ENCODE peak calls at places on chromosomes 12 and 14, in seven cellular contexts. V is endothelial cell, X is fibroblast of pulmonary artery, E is stomach, B is AG10803, N is lower leg skin, U is mammary epithelial cell. J is an unnamed sample.

GRCh38 chr14:104346608-104347007 is 208.2 kb downstream of the KIF26A start:
- DNase-seq in V (no peak), X (no peak), E (peak), B (no peak), N (peak), U (no peak), J (no peak)

GRCh38 chr14:59085207-59085739 is 103.2 kb upstream of the DAAM1 start:
- DNase-seq in V (no peak), X (no peak), E (no peak), B (no peak), N (no peak), U (peak), J (no peak)

GRCh38 chr12:51413149-51413548 is 11.5 kb upstream of the SLC4A8 start:
- DNase-seq in V (no peak), X (no peak), E (no peak), B (no peak), N (no peak), U (no peak), J (no peak)

GRCh38 chr12:30882706-30883105 is 43.8 kb upstream of the TSPAN11 start:
- DNase-seq in V (no peak), X (no peak), E (no peak), B (peak), N (no peak), U (no peak), J (no peak)

GRCh38 chr12:6383572-6384498 is at the start of gene LTBR:
- DNase-seq in V (peak), X (peak), E (peak), B (peak), N (peak), U (peak), J (peak)

GRCh38 chr12:75683220-75683619 is 171.8 kb upstream of the KRR1 start:
- DNase-seq in V (no peak), X (no peak), E (no peak), B (no peak), N (no peak), U (no peak), J (no peak)

GRCh38 chr12:45184145-45184958 is 31.5 kb upstream of the ANO6 start:
- DNase-seq in V (no peak), X (no peak), E (no peak), B (peak), N (no peak), U (no peak), J (no peak)

GRCh38 chr14:35989736-35990135 is 163.6 kb downstream of the BRMS1L start:
- DNase-seq in V (no peak), X (no peak), E (no peak), B (no peak), N (no peak), U (no peak), J (no peak)

GRCh38 chr12:55683676-55684075 is 24.0 kb downstream of the ITGA7 start:
- DNase-seq in V (no peak), X (no peak), E (no peak), B (no peak), N (peak), U (no peak), J (no peak)

GRCh38 chr12:82182601-82183000 is 175.6 kb downstream of the CCDC59 start:
- DNase-seq in V (no peak), X (no peak), E (no peak), B (peak), N (no peak), U (peak), J (no peak)

GRCh38 chr12:29157486-29157946 is 8.4 kb downstream of the FAR2 start:
- DNase-seq in V (no peak), X (peak), E (no peak), B (peak), N (no peak), U (peak), J (no peak)

GRCh38 chr12:46494424-46494823 is 121.9 kb upstream of the SLC38A2 start:
- DNase-seq in V (no peak), X (peak), E (no peak), B (peak), N (no peak), U (no peak), J (no peak)

GRCh38 chr12:18411453-18411852 is 150.1 kb downstream of the PIK3C2G start:
- DNase-seq in V (no peak), X (no peak), E (no peak), B (no peak), N (no peak), U (no peak), J (no peak)

GRCh38 chr14:96959992-96960391 is 162.8 kb downstream of the VRK1 start:
- DNase-seq in V (no peak), X (no peak), E (no peak), B (no peak), N (peak), U (no peak), J (no peak)

GRCh38 chr12:96053476-96054261 is 18.3 kb upstream of the LTA4H start:
- DNase-seq in V (no peak), X (no peak), E (no peak), B (no peak), N (peak), U (no peak), J (no peak)

GRCh38 chr12:5379737-5380496 is 52.0 kb upstream of the NTF3 start:
- DNase-seq in V (no peak), X (no peak), E (no peak), B (no peak), N (no peak), U (peak), J (no peak)

GRCh38 chr14:102392506-102392905 is 29.8 kb downstream of the TECPR2 start:
- DNase-seq in V (no peak), X (no peak), E (no peak), B (peak), N (no peak), U (no peak), J (no peak)

GRCh38 chr12:124713436-124714082 is 146.1 kb upstream of the NCOR2 start:
- DNase-seq in V (no peak), X (peak), E (peak), B (peak), N (no peak), U (no peak), J (peak)

GRCh38 chr12:124700810-124701594 is 133.6 kb upstream of the NCOR2 start:
- DNase-seq in V (no peak), X (peak), E (peak), B (peak), N (no peak), U (no peak), J (no peak)

GRCh38 chr12:122449317-122449716 is 26.8 kb upstream of the CLIP1 start:
- DNase-seq in V (no peak), X (peak), E (no peak), B (peak), N (no peak), U (peak), J (no peak)

GRCh38 chr12:68915055-68915454 is 17.9 kb downstream of the CPM start:
- DNase-seq in V (no peak), X (peak), E (no peak), B (peak), N (no peak), U (peak), J (no peak)

GRCh38 chr12:124636138-124636968 is 68.9 kb upstream of the NCOR2 start:
- DNase-seq in V (no peak), X (peak), E (peak), B (peak), N (peak), U (peak), J (no peak)

GRCh38 chr12:5768171-5768879 is 176.7 kb downstream of the ANO2 start:
- DNase-seq in V (no peak), X (no peak), E (peak), B (no peak), N (no peak), U (no peak), J (no peak)

GRCh38 chr12:84779169-84779568 is 133.4 kb downstream of the SLC6A15 start:
- DNase-seq in V (no peak), X (no peak), E (no peak), B (no peak), N (no peak), U (no peak), J (no peak)
- TF ChIP-seq CTCF in V (no peak), X (no peak), E (no peak), B (no peak), N (no peak), U (no peak), J (no peak)

DNA sequence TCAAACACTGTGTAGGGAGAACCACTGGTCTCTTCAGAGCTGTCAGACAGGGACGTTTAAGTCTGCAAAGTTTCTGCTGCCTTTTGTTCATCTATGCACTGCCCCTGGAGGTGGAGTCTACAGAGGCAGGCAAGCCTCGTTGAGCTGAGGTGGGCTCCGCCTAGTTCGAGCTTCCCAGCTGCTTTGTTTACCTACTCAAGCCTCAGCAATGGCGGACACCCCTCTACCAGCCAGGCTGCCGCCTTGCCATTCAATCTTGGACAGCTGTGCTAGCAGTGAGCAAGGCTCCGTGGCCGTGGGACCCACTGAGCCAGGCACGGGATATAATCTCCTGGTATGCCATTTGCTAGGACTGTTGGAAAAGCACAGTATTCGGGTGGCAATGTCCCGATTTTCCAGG is 24.6 kb upstream of the YBX3 start:
- DNase-seq in V (no peak), X (no peak), E (no peak), B (no peak), N (no peak), U (no peak), J (no peak)
- TF ChIP-seq CTCF in V (no peak), X (no peak), E (no peak), B (no peak), N (no peak), U (no peak), J (no peak)

GRCh38 chr12:86838264-86838663 is 582.1 kb upstream of the MGAT4C start:
- DNase-seq in V (no peak), X (no peak), E (no peak), B (no peak), N (no peak), U (no peak), J (no peak)

GRCh38 chr12:86837246-86837645 is 581.1 kb upstream of the MGAT4C start:
- DNase-seq in V (no peak), X (no peak), E (no peak), B (no peak), N (no peak), U (no peak), J (no peak)

GRCh38 chr12:86834217-86834616 is 578.0 kb upstream of the MGAT4C start:
- DNase-seq in V (no peak), X (no peak), E (no peak), B (no peak), N (no peak), U (no peak), J (no peak)

DNA sequence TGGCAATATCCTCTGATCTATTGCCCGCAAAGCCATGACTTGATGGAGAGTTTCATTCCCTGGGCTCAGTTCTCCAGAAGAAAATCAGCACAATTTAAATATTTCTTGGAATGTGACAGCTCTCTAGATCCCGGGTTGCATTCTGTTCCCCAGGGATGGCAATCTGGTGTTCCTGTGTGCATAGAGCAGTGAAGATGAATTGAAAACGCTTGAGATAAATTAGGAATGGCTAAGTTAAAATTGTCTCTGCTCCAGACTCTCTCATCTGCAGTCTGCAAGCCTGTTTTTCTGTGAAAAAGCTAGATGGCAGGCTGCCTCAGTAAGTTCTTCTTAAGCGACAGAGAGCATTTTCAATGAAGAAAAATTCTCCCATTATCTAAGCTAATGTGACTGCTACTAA is 582.5 kb upstream of the MGAT4C start:
- DNase-seq in V (no peak), X (peak), E (no peak), B (no peak), N (no peak), U (no peak), J (no peak)
- TF ChIP-seq CTCF in V (no peak), X (peak), E (no peak), B (no peak), N (no peak), U (no peak), J (no peak)

GRCh38 chr12:103771466-103771865 is 69.6 kb downstream of the NT5DC3 start:
- DNase-seq in V (peak), X (peak), E (peak), B (peak), N (no peak), U (no peak), J (no peak)
- TF ChIP-seq CTCF in V (peak), X (peak), E (peak), B (peak), N (no peak), U (peak), J (peak)

DNA sequence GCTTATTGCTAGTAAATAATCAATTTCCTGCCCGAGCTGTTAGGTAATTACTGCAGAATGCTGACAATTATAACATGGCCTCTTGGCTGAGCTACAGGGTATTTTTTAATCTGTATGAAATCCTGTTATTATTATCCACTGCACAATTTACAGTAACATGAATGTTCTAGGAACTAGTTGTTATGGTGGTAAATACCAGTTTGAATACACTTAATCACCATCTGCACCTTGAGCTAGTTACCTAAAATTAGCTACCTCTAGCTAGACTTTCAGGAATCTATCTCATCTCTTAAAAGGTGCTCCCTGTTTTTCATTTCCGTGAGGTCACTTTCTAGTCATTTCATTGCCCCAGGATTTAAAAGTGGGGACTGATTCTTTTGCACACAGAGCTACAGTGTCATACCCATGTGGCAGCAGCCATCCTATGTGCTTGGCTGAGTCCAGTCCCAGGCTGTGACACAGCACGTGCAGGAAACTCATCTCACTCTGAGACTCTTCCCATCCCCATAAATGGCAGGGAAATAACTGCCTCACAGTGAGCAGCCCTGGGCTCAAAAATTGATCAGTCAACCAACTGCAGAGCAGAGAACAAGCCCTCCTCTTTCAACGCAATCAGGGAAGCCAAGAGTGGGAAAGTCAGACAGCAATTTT is 37.6 kb downstream of the DCP1B start:
- DNase-seq in V (no peak), X (no peak), E (no peak), B (no peak), N (no peak), U (no peak), J (no peak)
- TF ChIP-seq CTCF in V (no peak), X (no peak), E (no peak), B (no peak), N (no peak), U (no peak), J (no peak)

GRCh38 chr12:19895609-19896008 is 456.3 kb downstream of the AEBP2 start:
- DNase-seq in V (no peak), X (no peak), E (no peak), B (no peak), N (no peak), U (no peak), J (no peak)

GRCh38 chr12:19894803-19895202 is 455.5 kb downstream of the AEBP2 start:
- DNase-seq in V (no peak), X (peak), E (no peak), B (no peak), N (no peak), U (peak), J (peak)

GRCh38 chr12:19892186-19892585 is 452.9 kb downstream of the AEBP2 start:
- DNase-seq in V (no peak), X (no peak), E (no peak), B (peak), N (no peak), U (no peak), J (no peak)

GRCh38 chr12:19894049-19894448 is 454.8 kb downstream of the AEBP2 start:
- DNase-seq in V (no peak), X (peak), E (no peak), B (peak), N (no peak), U (peak), J (peak)

DNA sequence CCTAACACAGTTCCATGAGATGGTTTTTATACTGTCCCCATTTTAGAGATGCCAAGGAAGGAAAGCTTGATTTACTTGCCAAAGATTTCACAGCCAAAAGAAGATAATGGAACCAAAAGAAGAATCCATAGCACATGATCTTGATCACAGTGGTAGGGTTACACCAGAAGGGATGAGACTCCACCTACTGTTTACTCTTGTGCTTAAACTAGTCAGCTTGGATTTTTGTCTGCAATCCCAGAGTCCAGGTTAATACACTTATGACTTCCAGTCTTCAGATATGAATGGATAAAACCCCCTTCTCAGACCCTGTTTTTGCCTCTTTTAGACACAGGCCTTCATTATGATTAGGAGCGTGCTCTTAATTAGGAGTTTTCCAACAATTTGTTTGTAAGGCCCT is 454.2 kb downstream of the AEBP2 start:
- DNase-seq in V (no peak), X (peak), E (no peak), B (peak), N (no peak), U (peak), J (peak)
- TF ChIP-seq CTCF in V (no peak), X (peak), E (no peak), B (peak), N (no peak), U (peak), J (no peak)